ENCODE peak calls at places on chromosomes 3 and 15, in six cellular contexts. T, H, D, G, Z and O are unnamed samples.
A peak's percentile ranks its signal among the peaks of the same experiment; 100 is the strongest.

GRCh38 chr3:42229942-42230688 is 35.9 kb downstream of the CCK start:
- DNase-seq in T (peak; percentile 46), H (no peak), D (peak; percentile 67), G (no peak), Z (peak; percentile 50), O (peak; percentile 12)

GRCh38 chr3:112689385-112689784 is 48.4 kb upstream of the CCDC80 start:
- DNase-seq in T (no peak), H (no peak), D (no peak), G (no peak), Z (no peak), O (no peak)

GRCh38 chr3:196193037-196193737 is 18.0 kb downstream of the ZDHHC19 start:
- DNase-seq in T (no peak), H (no peak), D (peak; percentile 68), G (no peak), Z (no peak), O (no peak)

GRCh38 chr3:52108302-52109232 is 45.7 kb downstream of the POC1A start:
- DNase-seq in T (no peak), H (no peak), D (peak; percentile 75), G (no peak), Z (no peak), O (no peak)

GRCh38 chr15:89402406-89402805 is 67.8 kb upstream of the POLG start:
- DNase-seq in T (no peak), H (no peak), D (no peak), G (no peak), Z (no peak), O (no peak)

GRCh38 chr3:128506721-128507120 is 13.7 kb upstream of the GATA2 start:
- DNase-seq in T (no peak), H (no peak), D (no peak), G (no peak), Z (no peak), O (no peak)

GRCh38 chr3:171135536-171135935 is 109.0 kb upstream of the SLC2A2 start:
- DNase-seq in T (no peak), H (no peak), D (no peak), G (no peak), Z (no peak), O (no peak)

GRCh38 chr15:49045691-49046112 is 544 bp downstream of the SECISBP2L start:
- DNase-seq in T (peak; percentile 58), H (no peak), D (no peak), G (peak; percentile 48), Z (peak; percentile 28), O (no peak)

GRCh38 chr3:41224120-41224806 is 25.0 kb downstream of the CTNNB1 start:
- DNase-seq in T (no peak), H (no peak), D (no peak), G (no peak), Z (no peak), O (no peak)

GRCh38 chr15:77627581-77627980 is 5.1 kb downstream of the LINGO1 start:
- DNase-seq in T (no peak), H (no peak), D (no peak), G (no peak), Z (no peak), O (no peak)

GRCh38 chr3:113211370-113212154 is at the start of gene BOC:
- DNase-seq in T (peak; percentile 10), H (no peak), D (peak; percentile 76), G (no peak), Z (no peak), O (no peak)

GRCh38 chr15:68550498-68551295 is 28.1 kb upstream of the CORO2B start:
- DNase-seq in T (peak; percentile 41), H (peak; percentile 97), D (peak; percentile 74), G (no peak), Z (peak; percentile 41), O (no peak)

GRCh38 chr3:143228405-143228804 is 108.8 kb downstream of the CHST2 start:
- DNase-seq in T (no peak), H (no peak), D (no peak), G (no peak), Z (no peak), O (no peak)

GRCh38 chr3:127808197-127808596 is 14.1 kb downstream of the MGLL start:
- DNase-seq in T (no peak), H (no peak), D (no peak), G (peak; percentile 63), Z (no peak), O (no peak)

GRCh38 chr15:92393287-92393993 is at the start of gene ST8SIA2:
- DNase-seq in T (peak; percentile 3), H (peak; percentile 87), D (peak; percentile 90), G (no peak), Z (no peak), O (no peak)

GRCh38 chr15:76929011-76929760 is 2.4 kb upstream of the RCN2 start:
- DNase-seq in T (no peak), H (no peak), D (no peak), G (no peak), Z (no peak), O (no peak)

GRCh38 chr3:28347374-28348285 is 891 bp upstream of the ZCWPW2 start:
- DNase-seq in T (no peak), H (no peak), D (no peak), G (no peak), Z (no peak), O (no peak)

GRCh38 chr3:193207290-193207689 is 33.7 kb upstream of the PLAAT1 start:
- DNase-seq in T (no peak), H (no peak), D (no peak), G (no peak), Z (no peak), O (no peak)

GRCh38 chr3:138068579-138069174 is 46.7 kb downstream of the DZIP1L start:
- DNase-seq in T (peak; percentile 62), H (peak; percentile 89), D (peak; percentile 87), G (no peak), Z (peak; percentile 53), O (peak; percentile 40)

GRCh38 chr3:39849992-39850706 is 40.7 kb downstream of the MYRIP start:
- DNase-seq in T (no peak), H (no peak), D (no peak), G (no peak), Z (no peak), O (no peak)

GRCh38 chr15:62533687-62534086 is 368.6 kb upstream of the C2CD4B start:
- DNase-seq in T (no peak), H (no peak), D (no peak), G (no peak), Z (no peak), O (no peak)

GRCh38 chr3:151460240-151460639 is 621 bp downstream of the IGSF10 start:
- DNase-seq in T (no peak), H (no peak), D (no peak), G (no peak), Z (no peak), O (peak; percentile 67)

GRCh38 chr3:114608293-114608692 is 314.5 kb downstream of the TIGIT start:
- DNase-seq in T (no peak), H (no peak), D (no peak), G (no peak), Z (no peak), O (no peak)

DNA sequence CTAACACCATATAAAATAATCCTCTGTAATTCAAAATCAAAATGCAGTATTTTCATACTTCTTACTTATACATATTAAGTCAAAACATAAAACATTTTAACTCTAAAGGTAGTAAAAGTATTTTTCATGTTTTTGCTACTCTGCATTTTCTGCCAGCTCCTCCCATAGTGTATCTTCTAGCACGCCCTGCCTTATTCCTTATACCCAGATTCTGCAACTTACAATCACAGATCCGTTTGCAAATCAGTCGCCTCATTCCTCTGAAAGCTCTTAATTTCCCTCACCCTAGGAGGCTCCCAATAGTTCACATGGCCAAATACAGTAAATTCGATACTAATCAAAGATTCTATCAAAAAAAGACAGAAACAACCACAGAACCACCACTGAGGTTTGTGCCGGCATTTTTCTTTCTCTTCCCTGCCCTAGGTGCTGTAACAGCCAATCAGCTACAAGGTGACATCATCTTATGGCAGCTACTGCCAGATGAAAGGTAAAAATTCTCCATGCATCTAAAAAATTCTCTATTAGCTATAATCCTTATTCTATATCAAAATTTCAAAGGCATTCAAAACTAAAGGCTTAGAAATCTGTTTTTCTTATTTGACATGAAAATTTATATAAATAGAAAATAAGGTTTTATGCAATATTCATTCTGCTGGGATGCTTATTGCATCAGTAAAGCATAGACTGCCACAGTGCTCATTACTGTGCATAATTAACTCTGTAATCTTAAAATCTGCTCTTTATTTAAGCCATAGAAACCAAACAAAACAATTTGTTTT is 72.8 kb downstream of the CLASP2 start:
- DNase-seq in T (peak; percentile 41), H (no peak), D (peak; percentile 58), G (no peak), Z (no peak), O (no peak)
- H3K4me3 ChIP-seq in T (no peak overlapping the region), H (peak overlapping the region; percentile 19), D (peak overlapping the region; percentile 52), G (no peak overlapping the region), Z (no peak overlapping the region), O (peak overlapping the region; percentile 79)

GRCh38 chr3:78258798-78259197 is 1218.9 kb downstream of the ROBO2 start:
- DNase-seq in T (no peak), H (no peak), D (no peak), G (no peak), Z (no peak), O (no peak)

GRCh38 chr3:78253860-78254259 is 1214.0 kb downstream of the ROBO2 start:
- DNase-seq in T (no peak), H (no peak), D (no peak), G (no peak), Z (no peak), O (no peak)

GRCh38 chr3:78257956-78258530 is 1218.1 kb downstream of the ROBO2 start:
- DNase-seq in T (no peak), H (no peak), D (no peak), G (no peak), Z (no peak), O (no peak)

GRCh38 chr3:78255403-78255802 is 1215.5 kb downstream of the ROBO2 start:
- DNase-seq in T (peak; percentile 10), H (no peak), D (peak; percentile 40), G (no peak), Z (no peak), O (peak; percentile 72)

DNA sequence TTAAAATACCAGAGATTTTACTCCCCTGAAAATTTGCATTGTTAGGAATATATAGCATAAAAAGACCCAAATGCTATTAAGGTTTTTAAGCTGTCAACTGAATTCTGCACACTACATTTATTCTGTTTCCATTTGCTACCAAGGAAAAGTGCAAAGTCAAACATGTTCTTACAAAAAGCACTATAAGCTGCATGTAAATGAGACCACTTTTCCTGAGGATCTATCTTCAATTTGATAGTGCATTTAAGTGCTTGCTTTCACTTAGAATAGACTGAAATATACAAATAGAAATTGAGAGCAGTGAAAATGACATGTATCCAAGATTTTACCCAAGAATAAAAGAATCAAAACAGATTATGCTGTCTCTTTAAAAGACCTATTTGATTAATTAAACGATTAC is 1216.2 kb downstream of the ROBO2 start:
- DNase-seq in T (no peak), H (no peak), D (no peak), G (no peak), Z (no peak), O (no peak)
- TF ChIP-seq POLR2AphosphoS5 in T (no peak), H (no peak), D (no peak), G (no peak), Z (no peak), O (no peak)

GRCh38 chr3:198088421-198088955 is 128.5 kb downstream of the LMLN start:
- DNase-seq in T (no peak), H (no peak), D (no peak), G (no peak), Z (no peak), O (no peak)
- H3K9ac ChIP-seq in T (no peak overlapping the region), H (no peak overlapping the region), D (no peak overlapping the region), G (no peak overlapping the region), Z (no peak overlapping the region), O (no peak overlapping the region)

DNA sequence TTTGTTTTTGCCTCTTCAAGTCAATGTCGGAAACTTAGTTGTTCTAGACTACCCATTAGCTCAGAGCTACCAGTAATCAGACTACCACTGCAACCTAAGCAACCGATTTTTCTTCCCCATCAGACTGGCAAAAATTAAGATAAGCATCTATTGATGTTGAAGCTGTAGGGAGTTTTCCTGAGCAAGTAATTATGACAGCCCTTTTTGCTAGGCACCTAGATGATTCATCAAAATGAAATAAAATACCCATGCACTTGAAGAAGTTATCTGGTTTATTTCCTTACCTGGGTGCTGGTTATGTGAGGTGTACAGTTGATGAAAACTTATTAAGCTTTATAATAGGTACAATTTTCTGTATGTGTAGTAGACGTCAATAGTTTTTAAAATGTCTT is 554 bp upstream of the COMMD4 start:
- DNase-seq in T (no peak), H (no peak), D (no peak), G (no peak), Z (no peak), O (no peak)
- H3K4me3 ChIP-seq in T (no peak overlapping the region), H (peak overlapping the region; percentile 50), D (peak overlapping the region; percentile 73), G (peak overlapping the region; percentile 96), Z (peak overlapping the region; percentile 81), O (peak overlapping the region; percentile 96)